ENCODE peak calls at places on chromosomes 2 and 18, in six cellular contexts. G is fibroblast of lung, Q is kidney, R is keratinocyte, D is A549, E is right lobe of liver. Y is an unnamed sample.

GRCh38 chr2:64857581-64858471 is 131.4 kb upstream of the SLC1A4 start:
- DNase-seq in G (peak; percentile 85), Q (peak; percentile 87), R (no peak), D (no peak), E (no peak), Y (no peak)

GRCh38 chr18:48902023-48902855 is 48.5 kb downstream of the SMAD7 start:
- DNase-seq in G (peak; percentile 97), Q (peak; percentile 98), R (no peak), D (peak; percentile 84), E (peak; percentile 83), Y (no peak)

GRCh38 chr2:82781516-82781915 is 1677.6 kb downstream of the SUCLG1 start:
- DNase-seq in G (peak; percentile 0), Q (no peak), R (no peak), D (no peak), E (no peak), Y (no peak)

GRCh38 chr2:225806105-225806504 is 406.6 kb downstream of the NYAP2 start:
- DNase-seq in G (peak; percentile 6), Q (no peak), R (no peak), D (no peak), E (no peak), Y (no peak)

GRCh38 chr2:105085525-105085924 is 47.7 kb downstream of the MRPS9 start:
- DNase-seq in G (no peak), Q (no peak), R (no peak), D (no peak), E (no peak), Y (no peak)

GRCh38 chr2:78082555-78082954 is 560.4 kb upstream of the LRRTM4 start:
- DNase-seq in G (no peak), Q (no peak), R (no peak), D (no peak), E (no peak), Y (no peak)

GRCh38 chr18:35038029-35038428 is 3.2 kb upstream of the MAPRE2 start:
- DNase-seq in G (no peak), Q (no peak), R (no peak), D (no peak), E (no peak), Y (no peak)

GRCh38 chr18:3873698-3874495 is 423.9 kb downstream of the TGIF1 start:
- DNase-seq in G (no peak), Q (no peak), R (no peak), D (no peak), E (no peak), Y (no peak)

GRCh38 chr18:71045331-71046065 is 756.7 kb downstream of the SOCS6 start:
- DNase-seq in G (peak; percentile 14), Q (no peak), R (no peak), D (no peak), E (no peak), Y (no peak)

GRCh38 chr18:5417342-5417741 is 121.8 kb upstream of the ZBTB14 start:
- DNase-seq in G (peak; percentile 2), Q (peak; percentile 37), R (no peak), D (no peak), E (no peak), Y (no peak)

GRCh38 chr2:100761365-100761764 is 58.6 kb upstream of the NPAS2 start:
- DNase-seq in G (no peak), Q (no peak), R (no peak), D (no peak), E (no peak), Y (no peak)

GRCh38 chr2:241218131-241219029 is 29.9 kb downstream of the ANO7 start:
- DNase-seq in G (peak; percentile 24), Q (no peak), R (no peak), D (peak; percentile 57), E (peak; percentile 76), Y (peak; percentile 50)

GRCh38 chr2:100580474-100581264 is 17.9 kb downstream of the PDCL3 start:
- DNase-seq in G (no peak), Q (no peak), R (no peak), D (no peak), E (no peak), Y (peak; percentile 62)

GRCh38 chr2:163132850-163133249 is 294.3 kb upstream of the KCNH7 start:
- DNase-seq in G (peak; percentile 15), Q (no peak), R (no peak), D (peak; percentile 6), E (no peak), Y (no peak)

GRCh38 chr2:54461251-54461650 is 5.1 kb downstream of the SPTBN1 start:
- DNase-seq in G (no peak), Q (no peak), R (no peak), D (no peak), E (no peak), Y (no peak)

GRCh38 chr2:189782221-189782671 is 1.9 kb downstream of the ORMDL1 start:
- DNase-seq in G (peak; percentile 26), Q (no peak), R (no peak), D (no peak), E (no peak), Y (peak; percentile 43)

GRCh38 chr2:238420442-238420841 is 6.3 kb upstream of the ASB1 start:
- DNase-seq in G (no peak), Q (no peak), R (no peak), D (no peak), E (no peak), Y (no peak)

GRCh38 chr2:167827352-167828097 is 419.9 kb downstream of the STK39 start:
- DNase-seq in G (no peak), Q (no peak), R (no peak), D (no peak), E (peak; percentile 38), Y (no peak)

GRCh38 chr2:230849633-230850357 is 14.9 kb upstream of the ITM2C start:
- DNase-seq in G (no peak), Q (no peak), R (no peak), D (peak; percentile 52), E (no peak), Y (peak; percentile 65)

GRCh38 chr2:176188218-176188968 is at the start of gene HOXD1:
- DNase-seq in G (peak; percentile 42), Q (peak; percentile 89), R (no peak), D (peak; percentile 57), E (no peak), Y (no peak)

GRCh38 chr2:218002103-218002502 is 692 bp downstream of the TNS1 start:
- DNase-seq in G (no peak), Q (no peak), R (no peak), D (no peak), E (no peak), Y (no peak)

GRCh38 chr2:152861349-152861942 is 143.0 kb downstream of the ARL6IP6 start:
- DNase-seq in G (no peak), Q (no peak), R (no peak), D (peak; percentile 36), E (peak; percentile 23), Y (peak; percentile 37)

GRCh38 chr2:238462782-238463396 is 36.2 kb downstream of the ASB1 start:
- DNase-seq in G (peak; percentile 42), Q (no peak), R (peak; percentile 2), D (peak; percentile 64), E (no peak), Y (peak; percentile 61)

DNA sequence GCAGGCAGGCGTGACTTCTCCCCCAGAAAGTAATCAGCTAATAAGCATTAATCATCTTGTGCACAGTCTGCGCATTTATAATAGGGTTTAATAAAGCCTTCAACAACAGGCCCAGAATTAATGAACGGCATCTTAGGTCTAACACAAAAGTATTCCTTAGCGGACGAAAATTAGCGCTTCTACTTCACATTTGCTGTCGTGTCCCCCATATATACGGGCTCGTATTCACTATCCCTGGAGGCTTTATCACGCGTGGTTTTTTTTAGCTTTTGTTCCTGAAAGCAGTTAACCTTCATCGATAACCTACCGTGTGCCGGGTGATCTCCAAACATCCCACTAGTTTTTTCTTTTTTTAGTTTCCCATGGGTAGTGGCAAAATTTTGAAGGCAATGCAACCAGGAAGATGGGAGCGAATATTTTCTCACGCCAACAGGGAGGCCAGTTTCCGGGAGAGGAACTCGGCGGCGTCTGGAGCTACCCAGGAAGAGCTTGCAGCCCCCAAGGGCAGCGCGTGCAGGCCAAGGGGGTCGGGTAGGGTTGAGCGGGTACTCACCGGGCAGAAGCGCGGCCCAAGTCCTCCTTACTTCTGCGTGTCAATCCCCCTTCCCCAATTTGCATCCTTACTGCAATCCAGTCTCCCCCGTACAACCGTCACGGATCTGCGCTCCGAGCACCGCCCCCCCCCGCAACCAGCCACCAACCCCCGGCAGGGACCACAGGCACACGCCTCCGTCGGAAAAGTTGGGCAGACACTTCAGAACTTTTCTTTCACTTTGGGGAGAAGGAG is 1.5 kb downstream of the ATP8B1 start:
- DNase-seq in G (peak; percentile 49), Q (no peak), R (no peak), D (no peak), E (no peak), Y (no peak)
- H3K4me3 ChIP-seq in G (peak overlapping the region; percentile 99), Q (peak overlapping the region; percentile 79), R (peak overlapping the region; percentile 74), D (peak overlapping the region; percentile 87), E (peak overlapping the region; percentile 73), Y (no peak overlapping the region)

GRCh38 chr18:13503839-13504238 is 222.5 kb downstream of the FAM210A start:
- DNase-seq in G (no peak), Q (no peak), R (no peak), D (no peak), E (no peak), Y (no peak)

GRCh38 chr18:13500891-13501887 is 225.2 kb downstream of the FAM210A start:
- DNase-seq in G (peak; percentile 95), Q (no peak), R (no peak), D (peak; percentile 50), E (peak; percentile 61), Y (no peak)

GRCh38 chr18:13500227-13500865 is 226.0 kb downstream of the FAM210A start:
- DNase-seq in G (peak; percentile 93), Q (peak; percentile 81), R (no peak), D (peak; percentile 40), E (no peak), Y (no peak)

GRCh38 chr18:13502585-13502984 is 223.8 kb downstream of the FAM210A start:
- DNase-seq in G (peak; percentile 35), Q (no peak), R (no peak), D (no peak), E (peak; percentile 55), Y (no peak)

DNA sequence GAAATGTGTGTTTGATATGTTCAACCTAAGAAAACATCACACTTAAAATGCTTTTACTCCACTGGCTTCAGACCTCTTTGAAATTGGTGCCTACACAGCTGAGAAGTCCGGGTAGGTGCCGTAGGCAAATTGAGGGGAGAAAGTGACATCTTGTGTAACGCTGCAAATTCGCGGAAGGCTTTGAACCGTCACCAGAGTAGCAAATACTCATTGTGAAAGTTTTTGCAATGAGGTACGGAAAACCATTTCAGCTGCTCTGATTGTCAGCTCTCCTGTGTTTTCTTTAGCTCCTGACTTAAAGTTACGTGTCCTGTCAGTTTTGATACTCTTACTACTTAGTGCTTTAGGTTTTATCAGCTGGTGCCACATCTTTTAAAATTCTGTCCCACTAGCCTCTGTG is 224.5 kb downstream of the FAM210A start:
- DNase-seq in G (peak; percentile 42), Q (no peak), R (no peak), D (no peak), E (no peak), Y (peak; percentile 80)
- TF ChIP-seq CTCF in G (no peak), Q (no peak), R (no peak), D (no peak), E (no peak), Y (no peak)

GRCh38 chr2:44940053-44940494 is 1.4 kb upstream of the SIX3 start:
- DNase-seq in G (no peak), Q (no peak), R (no peak), D (no peak), E (no peak), Y (no peak)
- H3K4me3 ChIP-seq in G (no peak overlapping the region), Q (no peak overlapping the region), R (no peak overlapping the region), D (no peak overlapping the region), E (no peak overlapping the region), Y (no peak overlapping the region)

DNA sequence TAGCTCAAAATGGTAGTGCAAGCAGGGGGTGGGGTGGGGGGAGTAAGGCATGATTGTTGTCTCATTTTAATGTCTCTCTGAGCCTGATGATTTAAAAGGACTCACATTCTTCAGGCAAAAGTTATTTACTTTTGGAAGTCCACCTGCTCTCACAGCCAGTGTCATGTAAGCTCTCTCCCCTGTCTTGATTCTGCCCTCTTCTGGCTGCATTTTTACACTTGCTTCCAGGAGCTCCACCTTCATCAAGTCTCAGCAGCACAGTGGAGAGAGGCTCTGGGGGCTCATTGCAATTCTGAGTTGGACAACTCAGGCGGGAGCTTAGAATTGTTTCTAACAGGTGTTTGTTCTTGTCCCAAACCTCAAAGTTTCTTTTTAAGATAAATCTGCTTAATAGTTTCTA is 39.2 kb downstream of the GNAL start:
- DNase-seq in G (peak; percentile 13), Q (no peak), R (no peak), D (peak; percentile 57), E (no peak), Y (peak; percentile 24)
- TF ChIP-seq CTCF in G (peak; percentile 27), Q (no peak), R (peak; percentile 46), D (peak; percentile 34), E (no peak), Y (no peak)

Y was measured in GM12865.